ENCODE peak calls at places on chromosomes 3 and 15, in ten cellular contexts. Z, N, X, Q, J, E, F, C, Y and U are unnamed samples.

GRCh38 chr15:52196891-52197290 is 5.7 kb upstream of the GNB5 start:
- DNase-seq in Z (no peak), N (no peak), X (no peak), Q (no peak), J (no peak), E (no peak), F (no peak), C (no peak), Y (no peak), U (no peak)

GRCh38 chr3:58529516-58530353 is 7.3 kb downstream of the ACOX2 start:
- DNase-seq in Z (peak; percentile 90), N (no peak), X (no peak), Q (no peak), J (no peak), E (peak; percentile 88), F (peak; percentile 58), C (no peak), Y (peak; percentile 60), U (no peak)

GRCh38 chr3:186506846-186507245 is 37.3 kb downstream of the CRYGS start:
- DNase-seq in Z (no peak), N (no peak), X (no peak), Q (no peak), J (no peak), E (no peak), F (no peak), C (no peak), Y (no peak), U (no peak)

GRCh38 chr15:64717130-64717529 is 58.3 kb downstream of the RBPMS2 start:
- DNase-seq in Z (no peak), N (no peak), X (no peak), Q (no peak), J (no peak), E (no peak), F (no peak), C (no peak), Y (no peak), U (no peak)

GRCh38 chr3:48565591-48566400 is 2.2 kb upstream of the UCN2 start:
- DNase-seq in Z (no peak), N (no peak), X (peak; percentile 64), Q (no peak), J (no peak), E (no peak), F (no peak), C (no peak), Y (peak; percentile 56), U (no peak)

GRCh38 chr3:161348791-161349400 is 22.4 kb downstream of the SPTSSB start:
- DNase-seq in Z (no peak), N (no peak), X (no peak), Q (no peak), J (no peak), E (no peak), F (no peak), C (no peak), Y (no peak), U (no peak)

GRCh38 chr3:170703121-170703588 is 117.3 kb upstream of the SLC7A14 start:
- DNase-seq in Z (no peak), N (no peak), X (peak; percentile 95), Q (no peak), J (no peak), E (no peak), F (no peak), C (no peak), Y (no peak), U (no peak)

GRCh38 chr3:33749546-33750215 is 31.6 kb upstream of the CLASP2 start:
- DNase-seq in Z (no peak), N (no peak), X (peak; percentile 71), Q (no peak), J (no peak), E (no peak), F (no peak), C (no peak), Y (no peak), U (no peak)

GRCh38 chr15:67066041-67067021 is 929 bp downstream of the SMAD3 start:
- DNase-seq in Z (peak; percentile 67), N (no peak), X (peak; percentile 28), Q (peak; percentile 45), J (no peak), E (peak; percentile 22), F (peak; percentile 72), C (peak; percentile 45), Y (no peak), U (peak; percentile 54)

GRCh38 chr3:141408596-141408995 is 40.3 kb downstream of the ZBTB38 start:
- DNase-seq in Z (no peak), N (no peak), X (no peak), Q (no peak), J (no peak), E (no peak), F (no peak), C (no peak), Y (no peak), U (no peak)

GRCh38 chr3:32467333-32468070 is 35.1 kb downstream of the CMTM6 start:
- DNase-seq in Z (peak; percentile 77), N (peak; percentile 82), X (peak; percentile 52), Q (peak; percentile 70), J (peak; percentile 86), E (peak; percentile 65), F (peak; percentile 82), C (peak; percentile 68), Y (peak; percentile 64), U (peak; percentile 6)

GRCh38 chr3:32472716-32473115 is 29.9 kb downstream of the CMTM6 start:
- DNase-seq in Z (no peak), N (no peak), X (no peak), Q (no peak), J (no peak), E (no peak), F (no peak), C (no peak), Y (no peak), U (no peak)

GRCh38 chr3:32470362-32470761 is 32.3 kb downstream of the CMTM6 start:
- DNase-seq in Z (no peak), N (no peak), X (no peak), Q (no peak), J (no peak), E (no peak), F (no peak), C (no peak), Y (no peak), U (no peak)

GRCh38 chr3:32474201-32474600 is 28.5 kb downstream of the CMTM6 start:
- DNase-seq in Z (no peak), N (no peak), X (no peak), Q (no peak), J (no peak), E (no peak), F (no peak), C (no peak), Y (no peak), U (no peak)

DNA sequence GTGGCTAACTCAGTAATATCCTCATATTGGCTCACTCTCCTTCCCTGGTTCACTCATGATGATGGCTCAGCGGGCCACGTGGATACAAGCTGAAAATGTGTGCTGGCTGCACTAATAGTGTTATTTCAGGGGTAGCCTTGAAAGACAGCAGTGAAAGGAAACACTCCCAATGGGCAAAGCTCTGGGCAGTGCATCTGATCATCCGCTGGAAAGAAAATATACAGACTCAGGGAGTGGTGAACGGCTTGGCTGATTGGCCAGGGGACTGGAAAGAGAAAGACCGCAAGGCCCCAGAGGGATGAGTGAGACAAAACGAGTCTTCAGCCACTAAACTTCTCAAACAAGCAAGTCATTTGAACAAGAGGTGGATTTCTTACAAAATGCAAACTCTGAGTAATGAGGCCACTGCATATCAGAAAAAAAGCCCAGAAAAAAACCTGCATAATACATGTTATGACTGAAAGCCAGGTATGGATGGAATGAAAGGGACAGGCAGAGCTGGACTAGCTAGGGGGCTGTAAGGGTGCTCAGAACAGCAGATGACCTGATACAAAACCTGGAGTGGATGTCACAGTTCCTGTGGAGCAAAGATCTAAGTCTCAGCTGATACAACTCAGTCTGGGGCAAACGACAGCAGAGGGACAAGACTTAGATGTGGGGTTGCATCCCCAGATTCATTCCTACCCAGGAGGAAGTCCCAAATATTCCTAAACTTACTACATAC is 33.3 kb downstream of the CMTM6 start:
- DNase-seq in Z (no peak), N (no peak), X (no peak), Q (no peak), J (no peak), E (no peak), F (no peak), C (no peak), Y (no peak), U (no peak)
- H3K27ac ChIP-seq in Z (no peak overlapping the region), N (no peak overlapping the region), X (peak overlapping the region; percentile 50), Q (no peak overlapping the region), J (no peak overlapping the region), E (no peak overlapping the region), F (no peak overlapping the region), C (no peak overlapping the region), Y (no peak overlapping the region), U (no peak overlapping the region)

DNA sequence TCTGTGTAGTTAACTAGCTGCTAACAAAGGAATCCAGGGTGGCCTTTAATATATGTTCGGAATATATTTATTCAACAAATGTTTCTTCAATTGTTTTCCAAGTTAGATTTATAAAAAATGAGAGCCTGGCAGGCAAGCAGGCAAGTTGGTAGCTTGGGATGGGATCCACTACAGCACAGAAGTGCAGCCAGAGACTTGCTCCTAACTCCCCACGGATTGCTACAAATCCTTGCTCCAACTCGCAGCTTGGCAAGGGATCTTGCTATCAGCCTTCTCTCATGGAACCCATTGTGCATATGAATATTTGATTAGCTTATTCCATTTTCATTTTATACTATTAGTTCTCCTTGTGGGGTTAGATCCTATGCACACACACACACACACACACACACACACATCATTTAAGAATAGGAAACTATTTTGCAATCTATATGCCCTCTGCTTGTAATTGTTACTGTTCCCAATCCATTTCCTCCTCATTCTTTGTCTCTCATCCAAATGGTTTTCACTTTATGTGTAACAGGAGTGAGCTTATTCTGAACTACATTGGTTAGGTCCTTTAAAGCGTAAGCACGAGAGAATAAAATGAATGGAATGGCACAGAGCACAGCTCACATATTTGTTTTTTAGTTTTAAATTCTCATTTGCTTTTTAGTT is 505.6 kb downstream of the LPP start:
- DNase-seq in Z (no peak), N (no peak), X (no peak), Q (no peak), J (no peak), E (no peak), F (no peak), C (no peak), Y (no peak), U (no peak)
- H3K27ac ChIP-seq in Z (no peak overlapping the region), N (no peak overlapping the region), X (no peak overlapping the region), Q (no peak overlapping the region), J (peak overlapping the region; percentile 19), E (no peak overlapping the region), F (no peak overlapping the region), C (no peak overlapping the region), Y (no peak overlapping the region), U (no peak overlapping the region)

GRCh38 chr15:58459045-58459444 is 27.3 kb downstream of the LIPC start:
- DNase-seq in Z (no peak), N (no peak), X (no peak), Q (no peak), J (no peak), E (no peak), F (no peak), C (no peak), Y (no peak), U (no peak)
- H3K27ac ChIP-seq in Z (no peak overlapping the region), N (peak overlapping the region; percentile 57), X (no peak overlapping the region), Q (peak overlapping the region; percentile 56), J (no peak overlapping the region), E (no peak overlapping the region), F (no peak overlapping the region), C (peak overlapping the region; percentile 79), Y (peak overlapping the region; percentile 52), U (peak overlapping the region; percentile 18)

DNA sequence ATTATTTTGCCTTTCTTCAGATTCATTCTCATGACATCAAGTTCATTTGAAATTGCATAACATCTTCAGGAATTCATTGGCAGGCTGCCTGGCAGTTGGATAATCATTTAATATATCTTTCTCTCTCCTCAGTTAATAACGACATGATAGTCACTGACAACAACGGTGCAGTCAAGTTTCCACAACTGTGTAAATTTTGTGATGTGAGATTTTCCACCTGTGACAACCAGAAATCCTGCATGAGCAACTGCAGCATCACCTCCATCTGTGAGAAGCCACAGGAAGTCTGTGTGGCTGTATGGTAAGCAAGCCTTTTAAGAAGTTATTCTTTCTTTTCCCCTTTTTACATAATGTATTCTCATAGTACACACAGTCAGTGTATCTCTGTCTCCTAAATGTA is 38.2 kb downstream of the TGFBR2 start:
- DNase-seq in Z (no peak), N (no peak), X (peak; percentile 79), Q (peak; percentile 66), J (peak; percentile 40), E (no peak), F (peak; percentile 82), C (peak; percentile 67), Y (no peak), U (no peak)
- H3K27ac ChIP-seq in Z (no peak overlapping the region), N (peak overlapping the region; percentile 38), X (peak overlapping the region; percentile 7), Q (peak overlapping the region; percentile 74), J (peak overlapping the region; percentile 60), E (no peak overlapping the region), F (peak overlapping the region; percentile 94), C (peak overlapping the region; percentile 80), Y (no peak overlapping the region), U (no peak overlapping the region)